ENCODE peak calls at places on chromosomes 4 and X, in seven cellular contexts. Q is IMR-90, N is osteocyte, A is GM13977, J is lower leg skin, S is suprapubic skin, V is heart right ventricle. C is an unnamed sample.

GRCh38 chr4:40190880-40191815 is 5.7 kb upstream of the RHOH start:
- DNase-seq in A (no peak), V (no peak), N (no peak), J (no peak), S (no peak), Q (no peak), C (no peak)

GRCh38 chr4:182938213-182938645 is 21.0 kb upstream of the DCTD start:
- DNase-seq in S (peak), Q (peak), A (peak), V (peak), N (peak), J (peak), C (peak)

GRCh38 chrX:16711219-16712115 is 1.0 kb downstream of the CTPS2 start:
- DNase-seq in J (no peak), S (no peak), N (no peak), Q (no peak), A (peak), V (no peak), C (no peak)

GRCh38 chr4:86898562-86898961 is 6.3 kb upstream of the C4orf36 start:
- DNase-seq in S (no peak), A (no peak), Q (peak), J (no peak), V (no peak), N (no peak), C (no peak)

GRCh38 chr4:61517144-61517543 is 317.0 kb downstream of the ADGRL3 start:
- DNase-seq in V (peak), Q (no peak), S (no peak), J (no peak), N (no peak), A (no peak), C (peak)

GRCh38 chr4:121034010-121034409 is 38.3 kb downstream of the NDNF start:
- DNase-seq in J (no peak), V (no peak), N (no peak), Q (no peak), S (no peak), A (no peak), C (no peak)

GRCh38 chr4:147768113-147768512 is 36.2 kb downstream of the ARHGAP10 start:
- DNase-seq in A (no peak), Q (peak), N (no peak), J (no peak), V (no peak), S (no peak), C (no peak)

GRCh38 chrX:115940888-115941332 is 229.6 kb upstream of the AGTR2 start:
- DNase-seq in Q (peak), J (no peak), S (no peak), N (no peak), A (peak), V (no peak), C (peak)

GRCh38 chr4:145290953-145291352 is 110.6 kb upstream of the OTUD4 start:
- DNase-seq in N (no peak), V (no peak), S (no peak), Q (no peak), A (no peak), J (no peak), C (no peak)

GRCh38 chrX:10021461-10022272 is 54.5 kb downstream of the CLDN34 start:
- DNase-seq in N (no peak), J (peak), S (no peak), Q (peak), A (no peak), V (no peak), C (no peak)

GRCh38 chr4:72109364-72109763 is 77.6 kb downstream of the NPFFR2 start:
- DNase-seq in J (no peak), A (no peak), Q (no peak), N (no peak), V (no peak), S (no peak), C (no peak)

GRCh38 chrX:131821945-131822622 is 201.0 kb upstream of the STK26 start:
- DNase-seq in V (no peak), A (peak), J (peak), S (no peak), Q (peak), N (no peak), C (no peak)

GRCh38 chrX:25198891-25199290 is 183.1 kb upstream of the ARX start:
- DNase-seq in A (no peak), V (no peak), N (no peak), Q (no peak), J (no peak), S (no peak), C (no peak)

GRCh38 chr4:93809773-93810172 is 18.8 kb upstream of the ATOH1 start:
- DNase-seq in J (no peak), N (no peak), S (no peak), Q (no peak), A (no peak), V (peak), C (no peak)

GRCh38 chr4:153137168-153137567 is 67.1 kb upstream of the TRIM2 start:
- DNase-seq in Q (peak), S (no peak), A (no peak), V (no peak), N (no peak), J (no peak), C (no peak)

GRCh38 chrX:123835661-123836371 is 24.0 kb upstream of the XIAP start:
- DNase-seq in V (no peak), S (no peak), Q (peak), A (no peak), J (no peak), N (no peak), C (no peak)

GRCh38 chr4:29852537-29852936 is 867.6 kb upstream of the PCDH7 start:
- DNase-seq in A (no peak), Q (no peak), S (no peak), J (no peak), V (no peak), N (no peak), C (no peak)

GRCh38 chr4:118826723-118827444 is 9.0 kb downstream of the SEC24D start:
- DNase-seq in N (no peak), V (no peak), J (no peak), A (no peak), Q (no peak), S (no peak), C (no peak)

GRCh38 chr4:4430492-4431195 is 43.7 kb downstream of the NSG1 start:
- DNase-seq in S (no peak), Q (peak), N (peak), J (no peak), A (peak), V (no peak), C (peak)

GRCh38 chrX:22912598-22912997 is 87.2 kb upstream of the DDX53 start:
- DNase-seq in V (no peak), A (no peak), J (no peak), N (no peak), S (no peak), Q (no peak), C (no peak)

GRCh38 chrX:119682019-119682989 is 10.7 kb downstream of the SEPTIN6 start:
- DNase-seq in Q (no peak), S (no peak), V (no peak), N (no peak), J (no peak), A (no peak), C (no peak)

GRCh38 chrX:152641996-152642395 is 4.3 kb downstream of the GABRQ start:
- DNase-seq in S (no peak), A (no peak), N (no peak), V (no peak), Q (peak), J (no peak), C (peak)

GRCh38 chrX:23841847-23842522 is 59.0 kb downstream of the SAT1 start:
- DNase-seq in N (no peak), V (no peak), Q (no peak), A (no peak), J (peak), S (no peak), C (no peak)

GRCh38 chrX:128653524-128653923 is 601.3 kb upstream of the ACTRT1 start:
- DNase-seq in Q (no peak), N (no peak), A (no peak), J (no peak), V (no peak), S (no peak), C (no peak)

GRCh38 chrX:70762285-70762684 is 146.2 kb downstream of the TEX11 start:
- DNase-seq in N (peak), S (no peak), Q (no peak), A (no peak), V (no peak), J (no peak), C (peak)

GRCh38 chr4:186029731-186030421 is 39.1 kb upstream of the TLR3 start:
- DNase-seq in S (no peak), Q (peak), N (peak), A (no peak), J (peak), V (peak), C (no peak)

GRCh38 chr4:177483271-177483670 is 41.0 kb upstream of the AGA start:
- DNase-seq in V (no peak), N (no peak), Q (peak), J (no peak), A (no peak), S (no peak), C (no peak)

GRCh38 chr4:28287837-28288236 is 1427.2 kb downstream of the STIM2 start:
- DNase-seq in N (no peak), Q (peak), S (no peak), J (no peak), V (no peak), A (no peak), C (no peak)

GRCh38 chr4:152784490-152785195 is 4.9 kb downstream of the ARFIP1 start:
- DNase-seq in N (no peak), Q (peak), A (no peak), J (no peak), S (no peak), V (no peak), C (no peak)

GRCh38 chr4:25308761-25309160 is 3.8 kb upstream of the ZCCHC4 start:
- DNase-seq in N (no peak), S (no peak), Q (peak), V (no peak), A (no peak), J (no peak), C (no peak)

GRCh38 chr4:709348-709747 is 3.7 kb downstream of the PCGF3 start:
- DNase-seq in A (no peak), S (no peak), Q (no peak), J (no peak), N (no peak), V (no peak), C (no peak)

GRCh38 chr4:706834-707598 is 1.4 kb downstream of the PCGF3 start:
- DNase-seq in V (no peak), J (no peak), N (no peak), S (no peak), A (no peak), Q (no peak), C (no peak)

GRCh38 chr4:707929-708630 is 2.4 kb downstream of the PCGF3 start:
- DNase-seq in S (peak), J (no peak), V (no peak), Q (no peak), A (no peak), N (no peak), C (no peak)

GRCh38 chr4:710116-710515 is 4.5 kb downstream of the PCGF3 start:
- DNase-seq in J (no peak), A (no peak), N (no peak), V (no peak), S (no peak), Q (no peak), C (no peak)

DNA sequence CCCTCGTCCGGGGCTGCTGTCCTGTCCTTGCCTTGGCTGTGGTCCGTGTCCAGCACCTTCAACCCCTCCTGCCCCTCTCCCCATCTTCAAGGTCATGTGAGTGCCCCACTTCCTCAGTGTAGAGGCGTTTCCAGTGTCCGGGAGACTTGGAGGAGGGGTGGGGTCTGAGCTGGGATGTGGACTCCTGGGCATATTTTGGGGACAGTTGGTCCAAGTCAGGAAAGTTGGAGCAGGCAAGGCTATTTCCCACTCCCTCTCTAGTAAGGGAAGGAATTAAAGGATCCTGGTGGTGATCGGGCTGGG is 3.0 kb downstream of the PCGF3 start:
- DNase-seq in A (no peak), V (no peak), N (no peak), S (peak), Q (no peak), J (no peak), C (no peak)
- TF ChIP-seq CTCF in A (no peak), V (no peak), N (no peak), S (no peak), Q (no peak), J (no peak), C (no peak)

GRCh38 chrX:39652336-39652735 is 445.4 kb downstream of the BCOR start:
- DNase-seq in J (no peak), Q (peak), N (no peak), S (no peak), A (peak), V (no peak), C (peak)
- TF ChIP-seq CTCF in J (no peak), Q (peak), N (peak), S (no peak), A (peak), V (no peak), C (no peak)

GRCh38 chrX:19544693-19545305 is 29.5 kb upstream of the MAP3K15 start:
- DNase-seq in V (no peak), A (peak), N (peak), Q (peak), S (no peak), J (peak), C (peak)
- TF ChIP-seq CTCF in V (peak), A (peak), N (peak), Q (peak), S (peak), J (no peak), C (peak)

GRCh38 chr4:94913316-94913715 is 155.6 kb downstream of the BMPR1B start:
- DNase-seq in Q (no peak), V (no peak), A (no peak), S (no peak), J (no peak), N (no peak), C (no peak)
- TF ChIP-seq CTCF in Q (no peak), V (no peak), A (no peak), S (no peak), J (no peak), N (no peak), C (no peak)

GRCh38 chr4:5887011-5887360 is 5.9 kb downstream of the CRMP1 start:
- DNase-seq in V (no peak), Q (no peak), S (no peak), J (no peak), N (no peak), A (no peak), C (no peak)
- TF ChIP-seq CTCF in V (no peak), Q (no peak), S (no peak), J (no peak), N (no peak), A (no peak), C (no peak)

DNA sequence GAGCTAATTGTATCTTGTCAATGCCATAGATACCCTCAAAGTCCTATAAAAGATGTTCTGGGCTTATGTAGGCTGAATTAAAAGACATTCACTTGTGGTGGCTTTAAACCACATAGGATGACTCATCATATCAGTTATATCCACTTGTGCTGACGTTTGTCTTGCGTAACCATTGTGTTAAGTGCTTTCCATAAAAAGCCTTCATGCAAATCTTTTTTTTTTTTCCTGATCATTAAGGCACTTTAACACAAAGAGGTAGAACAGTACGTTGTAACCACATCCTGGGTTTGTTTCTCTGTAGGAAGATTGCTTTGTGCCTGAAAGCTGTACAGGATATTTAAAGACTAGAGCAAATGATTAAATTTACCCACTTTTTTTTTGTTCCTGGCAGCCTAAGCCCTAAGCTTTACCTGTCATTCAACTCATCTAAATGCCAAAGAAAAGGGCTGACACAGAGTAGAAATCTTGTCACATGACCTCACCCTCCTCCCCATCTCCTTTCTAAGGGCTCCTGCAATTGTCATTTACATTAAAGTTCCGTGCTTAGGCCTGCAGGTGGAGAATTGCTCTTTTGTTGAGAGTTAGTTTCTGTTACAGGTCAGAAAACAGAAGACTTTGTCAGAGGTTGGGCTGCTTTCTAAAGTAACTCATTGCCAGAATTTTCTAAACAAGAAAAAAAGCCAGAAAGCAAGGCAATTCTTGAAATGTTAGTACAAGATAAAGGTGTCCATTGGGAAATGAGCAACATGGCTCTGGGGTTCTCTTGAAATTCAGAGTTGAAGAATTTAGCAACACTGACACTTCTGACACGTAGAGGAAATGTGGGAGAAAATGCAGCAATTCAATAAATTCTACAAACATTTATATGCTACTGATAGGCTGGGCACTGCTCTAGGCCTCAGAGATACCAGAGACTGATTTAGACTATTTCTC is 555.6 kb downstream of the PPARGC1A start:
- DNase-seq in Q (peak), A (no peak), V (no peak), S (no peak), N (no peak), J (no peak), C (no peak)
- TF ChIP-seq CTCF in Q (no peak), A (peak), V (no peak), S (no peak), N (peak), J (no peak), C (no peak)

C was measured in endothelial cell.